ENCODE peak calls at places on chromosomes 6 and 20, in five cellular contexts. X is activated B cell treated with CpG ODN at 0.5 μM for 24 hours, G is AG04450, U is A549, R is brain microvascular endothelial cell. C is an unnamed sample.
A peak's percentile ranks its signal among the peaks of the same experiment; 100 is the strongest.

GRCh38 chr20:51497542-51498467 is 44.7 kb downstream of the NFATC2 start:
- DNase-seq in G (no peak), U (no peak), X (peak; percentile 34), R (no peak), C (no peak)

GRCh38 chr20:9141070-9141469 is 72.2 kb downstream of the PLCB4 start:
- DNase-seq in U (no peak), X (no peak), G (no peak), R (peak; percentile 34), C (peak; percentile 19)

GRCh38 chr6:11650297-11650696 is 112.7 kb downstream of the TMEM170B start:
- DNase-seq in R (peak; percentile 79), G (peak; percentile 72), U (peak; percentile 35), X (no peak), C (peak; percentile 62)

GRCh38 chr20:41329435-41330342 is 10.9 kb upstream of the LPIN3 start:
- DNase-seq in X (peak; percentile 33), G (peak; percentile 90), U (peak; percentile 65), R (peak; percentile 98), C (peak; percentile 100)

GRCh38 chr20:52056203-52057062 is 135.1 kb downstream of the ZFP64 start:
- DNase-seq in R (peak; percentile 80), U (peak; percentile 46), X (no peak), G (peak; percentile 74), C (peak; percentile 93)

GRCh38 chr6:14746139-14746837 is 499.6 kb upstream of the JARID2 start:
- DNase-seq in R (no peak), U (no peak), X (no peak), G (no peak), C (no peak)

GRCh38 chr6:151537561-151537960 is 43.7 kb downstream of the CCDC170 start:
- DNase-seq in X (no peak), G (no peak), R (no peak), U (no peak), C (no peak)

GRCh38 chr6:123001540-123001939 is 5.5 kb downstream of the CLVS2 start:
- DNase-seq in X (no peak), R (no peak), U (no peak), G (no peak), C (no peak)

GRCh38 chr6:33208089-33208967 is at the start of gene RING1:
- DNase-seq in U (peak; percentile 57), X (peak; percentile 88), G (no peak), R (peak; percentile 61), C (peak; percentile 61)

GRCh38 chr20:22511943-22512910 is 72.1 kb downstream of the FOXA2 start:
- DNase-seq in G (no peak), X (no peak), R (no peak), U (peak; percentile 42), C (no peak)

GRCh38 chr6:133502451-133503259 is 261.5 kb downstream of the EYA4 start:
- DNase-seq in U (no peak), R (peak; percentile 91), G (peak; percentile 81), X (no peak), C (peak; percentile 33)

GRCh38 chr6:116118608-116119007 is 7.3 kb downstream of the COL10A1 start:
- DNase-seq in U (no peak), X (no peak), G (no peak), R (peak; percentile 51), C (peak; percentile 57)

GRCh38 chr6:168232989-168233874 is 86.3 kb downstream of the DACT2 start:
- DNase-seq in U (peak; percentile 24), X (no peak), G (no peak), R (no peak), C (no peak)

GRCh38 chr6:15375638-15376290 is 129.9 kb downstream of the JARID2 start:
- DNase-seq in G (no peak), R (no peak), U (no peak), X (no peak), C (no peak)

GRCh38 chr20:32470025-32470861 is 112.1 kb downstream of the ASXL1 start:
- DNase-seq in U (peak; percentile 66), R (peak; percentile 82), X (no peak), G (no peak), C (peak; percentile 50)

GRCh38 chr6:25192562-25192961 is 86.6 kb upstream of the CARMIL1 start:
- DNase-seq in U (no peak), G (no peak), X (no peak), R (no peak), C (no peak)

GRCh38 chr6:47473791-47474351 is 3.7 kb upstream of the CD2AP start:
- DNase-seq in X (no peak), G (no peak), U (no peak), R (no peak), C (no peak)

GRCh38 chr6:22042713-22043112 is 254.1 kb downstream of the PRL start:
- DNase-seq in G (no peak), X (no peak), U (no peak), R (no peak), C (no peak)

GRCh38 chr6:41735427-41736206 is at the start of gene TFEB:
- DNase-seq in X (peak; percentile 99), G (peak; percentile 70), R (peak; percentile 87), U (peak; percentile 86), C (peak; percentile 88)

GRCh38 chr20:57583289-57584257 is 22.7 kb downstream of the PCK1 start:
- DNase-seq in R (no peak), X (no peak), U (no peak), G (no peak), C (no peak)

GRCh38 chr20:1440024-1440423 is 26.6 kb downstream of the NSFL1C start:
- DNase-seq in G (no peak), U (peak; percentile 50), X (no peak), R (no peak), C (peak; percentile 21)

GRCh38 chr6:151002562-151002961 is 137.1 kb downstream of the MTHFD1L start:
- DNase-seq in X (no peak), R (no peak), G (no peak), U (no peak), C (no peak)

GRCh38 chr20:59032713-59033059 is 551 bp upstream of the ATP5F1E start:
- DNase-seq in U (no peak), X (no peak), R (no peak), G (no peak), C (peak; percentile 20)

GRCh38 chr6:134564705-134565104 is 246.8 kb upstream of the SGK1 start:
- DNase-seq in U (no peak), G (no peak), R (no peak), X (no peak), C (no peak)

GRCh38 chr6:123550052-123550617 is 86.6 kb downstream of the TRDN start:
- DNase-seq in U (peak; percentile 11), X (no peak), R (no peak), G (no peak), C (no peak)

GRCh38 chr6:30450908-30451818 is 38.1 kb upstream of the HLA-E start:
- DNase-seq in U (no peak), X (peak; percentile 29), R (peak; percentile 56), G (peak; percentile 18), C (peak; percentile 56)

GRCh38 chr6:144405173-144405572 is 120.0 kb downstream of the UTRN start:
- DNase-seq in R (no peak), U (no peak), X (no peak), G (no peak), C (no peak)

GRCh38 chr6:149043476-149044130 is 273.9 kb upstream of the TAB2 start:
- DNase-seq in R (peak; percentile 22), X (no peak), U (peak; percentile 66), G (no peak), C (peak; percentile 10)

GRCh38 chr6:79079425-79080130 is 1.5 kb upstream of the PHIP start:
- DNase-seq in R (no peak), G (no peak), U (no peak), X (no peak), C (no peak)

GRCh38 chr6:30682181-30683117 is 4.0 kb downstream of the PPP1R18 start:
- DNase-seq in G (no peak), R (peak; percentile 88), X (peak; percentile 80), U (peak; percentile 55), C (peak; percentile 88)

GRCh38 chr6:42978487-42978792 is 541 bp downstream of the PEX6 start:
- DNase-seq in X (no peak), U (peak; percentile 28), R (peak; percentile 6), G (no peak), C (no peak)

GRCh38 chr6:28478518-28478917 is 35.2 kb upstream of the ZSCAN23 start:
- DNase-seq in X (no peak), R (peak; percentile 28), G (no peak), U (no peak), C (no peak)

GRCh38 chr20:8309638-8310037 is 177.6 kb downstream of the PLCB1 start:
- DNase-seq in R (peak; percentile 41), U (no peak), G (no peak), X (no peak), C (no peak)

DNA sequence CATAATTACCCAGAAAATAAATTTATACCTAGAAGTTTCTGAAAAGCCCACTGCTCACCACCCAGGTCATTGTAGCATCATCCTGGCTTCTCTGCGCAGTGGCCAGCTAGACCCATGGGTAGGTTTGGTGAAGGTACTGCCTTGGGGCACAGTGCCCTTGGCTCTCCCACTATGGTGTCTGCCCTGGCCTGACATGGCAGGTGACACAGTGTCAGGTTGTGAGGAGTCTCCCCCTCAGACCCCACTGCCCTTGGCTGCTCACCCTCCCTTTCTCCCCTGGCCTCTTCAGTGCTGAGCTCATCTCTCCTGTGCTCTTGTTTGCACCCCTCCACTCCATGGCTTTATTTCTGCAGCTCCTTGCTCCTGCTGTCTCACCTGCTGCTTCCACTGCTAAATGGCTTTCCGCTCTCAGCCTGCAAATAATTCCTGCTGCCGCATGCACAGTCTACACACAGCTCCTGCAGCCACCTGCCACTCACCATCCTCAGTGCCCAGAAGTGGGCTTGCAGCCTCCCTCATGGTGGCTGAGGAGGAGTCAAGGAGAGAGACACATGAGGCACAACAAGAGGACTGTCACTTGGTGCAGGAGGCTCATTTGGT is 313.4 kb upstream of the MOCS1 start:
- DNase-seq in U (no peak), X (no peak), G (no peak), R (no peak), C (no peak)
- TF ChIP-seq CTCF in U (no peak), X (no peak), G (no peak), R (no peak), C (no peak)

DNA sequence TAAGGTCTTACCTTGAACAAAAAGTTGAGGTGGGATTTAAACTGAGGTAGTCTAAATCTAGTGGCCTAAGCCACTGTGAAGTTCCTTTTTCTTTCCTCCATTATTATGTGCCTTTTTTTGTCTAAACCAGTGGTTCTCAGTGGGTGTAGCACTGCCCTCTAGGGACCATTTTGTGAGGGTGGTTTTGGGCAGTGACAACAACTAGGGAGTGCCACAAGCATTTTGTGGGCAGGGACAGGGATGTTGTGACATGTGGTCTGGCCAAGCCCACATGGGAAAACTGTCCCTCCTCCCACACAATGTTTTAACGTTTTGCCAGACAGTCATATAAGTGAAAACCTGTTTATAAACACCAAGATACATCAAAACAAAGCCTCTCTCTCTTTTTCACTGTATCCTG is 899.4 kb upstream of the FLRT3 start:
- DNase-seq in X (no peak), R (peak; percentile 67), U (peak; percentile 74), G (no peak), C (no peak)
- TF ChIP-seq CTCF in X (no peak), R (peak; percentile 81), U (peak; percentile 35), G (peak; percentile 47), C (peak; percentile 20)

DNA sequence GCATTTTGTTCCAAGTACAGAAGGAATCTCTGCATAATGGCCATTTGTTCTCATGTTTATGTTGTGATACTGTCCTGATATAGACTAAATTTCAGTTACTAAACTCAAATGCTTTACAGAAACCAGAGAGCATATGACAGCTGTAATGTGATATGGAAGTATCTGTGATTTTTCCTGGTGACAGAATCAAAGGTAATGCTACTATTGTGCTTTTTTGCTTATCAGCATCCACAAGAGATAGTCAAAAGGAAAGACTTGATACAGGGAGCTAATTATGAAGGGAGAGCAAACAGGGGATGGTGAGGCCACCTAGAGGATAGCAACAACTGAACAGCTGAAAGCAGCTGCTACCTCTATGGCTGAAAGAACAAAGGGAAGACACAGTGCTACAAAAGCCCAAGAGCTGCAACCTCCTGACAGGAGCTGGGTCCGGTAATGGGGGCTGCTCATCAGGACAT is 181.4 kb downstream of the PHF3 start:
- DNase-seq in R (no peak), G (no peak), U (peak; percentile 20), X (no peak), C (peak; percentile 25)
- TF ChIP-seq CTCF in R (peak; percentile 60), G (peak; percentile 38), U (no peak), X (no peak), C (peak; percentile 53)

GRCh38 chr6:73508776-73509175 is 12.1 kb downstream of the EEF1A1 start:
- DNase-seq in G (no peak), X (no peak), U (no peak), R (no peak), C (no peak)
- TF ChIP-seq CTCF in G (no peak), X (no peak), U (no peak), R (no peak), C (no peak)